ENCODE peak calls at places on chromosome 1, in seven cellular contexts. E is heart right ventricle, G is osteoblast, J is stomach, H is lung, Q is IMR-90, X is suprapubic skin. D is an unnamed sample. For H3K9me3, the result is how much of the 10 kb centered on the place peaks cover.

GRCh38 chr1:59229138-59229537 is 67.8 kb upstream of the FGGY start:
- DNase-seq in E (no peak), G (no peak), J (no peak), H (no peak), Q (peak), X (no peak), D (no peak)

GRCh38 chr1:23013657-23014056 is 2.0 kb downstream of the TEX46 start:
- DNase-seq in E (no peak), G (no peak), J (no peak), H (no peak), Q (no peak), X (no peak), D (no peak)

GRCh38 chr1:22241250-22241649 is 98.4 kb upstream of the WNT4 start:
- DNase-seq in E (no peak), G (peak), J (no peak), H (no peak), Q (no peak), X (no peak), D (no peak)

GRCh38 chr1:221069178-221069903 is 190.1 kb downstream of the HLX start:
- DNase-seq in E (no peak), G (peak), J (no peak), H (no peak), Q (no peak), X (no peak), D (no peak)

GRCh38 chr1:109151146-109151545 is 37.2 kb downstream of the ELAPOR1 start:
- DNase-seq in E (peak), G (peak), J (peak), H (no peak), Q (peak), X (no peak), D (peak)

GRCh38 chr1:9428601-9429368 is 110.5 kb upstream of the SLC25A33 start:
- DNase-seq in E (peak), G (peak), J (peak), H (peak), Q (peak), X (peak), D (peak)

GRCh38 chr1:204645666-204646065 is 39.9 kb downstream of the LRRN2 start:
- DNase-seq in E (no peak), G (no peak), J (no peak), H (no peak), Q (no peak), X (no peak), D (no peak)

GRCh38 chr1:235714205-235714897 is 64.8 kb upstream of the GNG4 start:
- DNase-seq in E (no peak), G (no peak), J (no peak), H (no peak), Q (no peak), X (no peak), D (no peak)

GRCh38 chr1:91502138-91502881 is 1.7 kb downstream of the CDC7 start:
- DNase-seq in E (no peak), G (no peak), J (no peak), H (no peak), Q (no peak), X (no peak), D (no peak)

GRCh38 chr1:106120789-106121188 is 935.7 kb upstream of the PRMT6 start:
- DNase-seq in E (no peak), G (no peak), J (no peak), H (no peak), Q (no peak), X (no peak), D (no peak)
- H3K9me3 ChIP-seq in E (half or more), G (under half), J (under half), H (under half), Q (under half), X (under half), D (under half)

GRCh38 chr1:152760551-152761190 is 2.8 kb downstream of the KPRP start:
- DNase-seq in E (no peak), G (no peak), J (no peak), H (no peak), Q (no peak), X (no peak), D (no peak)
- H3K9me3 ChIP-seq in E (under half), G (under half), J (under half), H (under half), Q (under half), X (under half), D (under half)

GRCh38 chr1:36699113-36699512 is 216.4 kb upstream of the CSF3R start:
- DNase-seq in E (no peak), G (no peak), J (no peak), H (no peak), Q (no peak), X (no peak), D (no peak)

GRCh38 chr1:36693652-36694051 is 210.9 kb upstream of the CSF3R start:
- DNase-seq in E (no peak), G (no peak), J (no peak), H (no peak), Q (no peak), X (no peak), D (no peak)

GRCh38 chr1:36693116-36693515 is 210.4 kb upstream of the CSF3R start:
- DNase-seq in E (no peak), G (no peak), J (no peak), H (no peak), Q (no peak), X (no peak), D (no peak)

GRCh38 chr1:36692465-36692864 is 209.8 kb upstream of the CSF3R start:
- DNase-seq in E (no peak), G (no peak), J (no peak), H (no peak), Q (no peak), X (no peak), D (no peak)

GRCh38 chr1:36696261-36696940 is 213.7 kb upstream of the CSF3R start:
- DNase-seq in E (no peak), G (no peak), J (no peak), H (no peak), Q (no peak), X (no peak), D (no peak)
- H3K9me3 ChIP-seq in E (under half), G (under half), J (under half), H (under half), Q (under half), X (under half), D (under half)

GRCh38 chr1:88434836-88435235 is 249.2 kb upstream of the PKN2 start:
- DNase-seq in E (no peak), G (no peak), J (no peak), H (no peak), Q (no peak), X (no peak), D (no peak)
- H3K9me3 ChIP-seq in E (under half), G (under half), J (under half), H (under half), Q (under half), X (under half), D (under half)

DNA sequence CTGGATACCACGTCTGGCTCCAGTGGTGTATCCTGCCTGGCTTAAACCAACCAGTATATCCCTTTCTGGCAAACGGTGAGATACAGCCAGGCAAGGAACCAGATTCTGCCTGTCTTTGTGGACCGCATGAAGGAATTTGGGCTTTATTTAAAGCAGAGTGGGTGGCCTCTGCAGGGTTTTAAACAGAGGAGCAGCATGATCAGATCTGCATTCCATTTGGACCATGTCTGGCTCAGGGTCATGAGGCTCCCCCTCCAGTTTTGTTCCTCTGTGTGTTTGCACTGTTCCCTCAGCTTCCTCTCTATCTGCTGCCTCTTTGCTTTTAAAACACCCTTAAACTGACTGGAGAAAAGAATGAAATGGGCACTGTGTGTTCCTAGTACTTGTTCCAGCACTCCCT is 195.0 kb downstream of the GIPC2 start:
- DNase-seq in E (no peak), G (peak), J (no peak), H (no peak), Q (peak), X (no peak), D (peak)
- H3K9me3 ChIP-seq in E (under half), G (under half), J (under half), H (under half), Q (under half), X (under half), D (under half)

D was measured in MG63.